ENCODE peak calls at places on chromosomes 7 and 10, in five cellular contexts. One of them, this sample, is unnamed.

GRCh38 chr10:84291389-84291788 is 37.0 kb upstream of the CCSER2 start:
- DNase-seq in naive B cell: no peak
- DNase-seq in sigmoid colon: no peak
- DNase-seq in HEK293T: peak
- DNase-seq in endothelial cell: peak
- DNase-seq in this sample: no peak

GRCh38 chr7:24905996-24906770 is 73.8 kb downstream of the OSBPL3 start:
- DNase-seq in naive B cell: no peak
- DNase-seq in sigmoid colon: no peak
- DNase-seq in HEK293T: no peak
- DNase-seq in endothelial cell: no peak
- DNase-seq in this sample: no peak

GRCh38 chr10:46091080-46091833 is 45.2 kb upstream of the MSMB start:
- DNase-seq in naive B cell: no peak
- DNase-seq in sigmoid colon: no peak
- DNase-seq in HEK293T: no peak
- DNase-seq in endothelial cell: no peak
- DNase-seq in this sample: no peak

GRCh38 chr7:142516038-142516501 is 233.2 kb upstream of the PRSS1 start:
- DNase-seq in naive B cell: peak
- DNase-seq in sigmoid colon: no peak
- DNase-seq in HEK293T: peak
- DNase-seq in endothelial cell: peak
- DNase-seq in this sample: peak

GRCh38 chr10:32577448-32577847 is 131.5 kb downstream of the CCDC7 start:
- DNase-seq in naive B cell: no peak
- DNase-seq in sigmoid colon: no peak
- DNase-seq in HEK293T: no peak
- DNase-seq in endothelial cell: no peak
- DNase-seq in this sample: no peak

GRCh38 chr7:23586159-23586558 is 11.0 kb upstream of the CCDC126 start:
- DNase-seq in naive B cell: no peak
- DNase-seq in sigmoid colon: no peak
- DNase-seq in HEK293T: no peak
- DNase-seq in endothelial cell: no peak
- DNase-seq in this sample: no peak

GRCh38 chr7:47757946-47758371 is 176.0 kb upstream of the TNS3 start:
- DNase-seq in naive B cell: no peak
- DNase-seq in sigmoid colon: no peak
- DNase-seq in HEK293T: no peak
- DNase-seq in endothelial cell: no peak
- DNase-seq in this sample: no peak

GRCh38 chr10:43282881-43283280 is 16.0 kb upstream of the RASGEF1A start:
- DNase-seq in naive B cell: no peak
- DNase-seq in sigmoid colon: no peak
- DNase-seq in HEK293T: peak
- DNase-seq in endothelial cell: peak
- DNase-seq in this sample: no peak

GRCh38 chr10:53108317-53108934 is 335.8 kb upstream of the MBL2 start:
- DNase-seq in naive B cell: no peak
- DNase-seq in sigmoid colon: no peak
- DNase-seq in HEK293T: no peak
- DNase-seq in endothelial cell: no peak
- DNase-seq in this sample: no peak

GRCh38 chr7:55423891-55424290 is 58.8 kb downstream of the LANCL2 start:
- DNase-seq in naive B cell: no peak
- DNase-seq in sigmoid colon: no peak
- DNase-seq in HEK293T: no peak
- DNase-seq in endothelial cell: no peak
- DNase-seq in this sample: no peak

GRCh38 chr10:63093227-63093626 is 39.9 kb upstream of the NRBF2 start:
- DNase-seq in naive B cell: no peak
- DNase-seq in sigmoid colon: no peak
- DNase-seq in HEK293T: no peak
- DNase-seq in endothelial cell: no peak
- DNase-seq in this sample: no peak

GRCh38 chr10:111384556-111384955 is 307.7 kb downstream of the ADRA2A start:
- DNase-seq in naive B cell: no peak
- DNase-seq in sigmoid colon: no peak
- DNase-seq in HEK293T: no peak
- DNase-seq in endothelial cell: no peak
- DNase-seq in this sample: no peak

GRCh38 chr7:359776-360361 is 69.9 kb downstream of the FOXL3 start:
- DNase-seq in naive B cell: peak
- DNase-seq in sigmoid colon: peak
- DNase-seq in HEK293T: no peak
- DNase-seq in endothelial cell: no peak
- DNase-seq in this sample: no peak

GRCh38 chr7:130943336-130943901 is 209.4 kb upstream of the KLF14 start:
- DNase-seq in naive B cell: peak
- DNase-seq in sigmoid colon: no peak
- DNase-seq in HEK293T: no peak
- DNase-seq in endothelial cell: no peak
- DNase-seq in this sample: no peak

GRCh38 chr7:106178593-106179134 is 66.6 kb upstream of the SYPL1 start:
- DNase-seq in naive B cell: no peak
- DNase-seq in sigmoid colon: no peak
- DNase-seq in HEK293T: no peak
- DNase-seq in endothelial cell: no peak
- DNase-seq in this sample: no peak

GRCh38 chr10:95457319-95457886 is 103.8 kb downstream of the SORBS1 start:
- DNase-seq in naive B cell: no peak
- DNase-seq in sigmoid colon: no peak
- DNase-seq in HEK293T: no peak
- DNase-seq in endothelial cell: no peak
- DNase-seq in this sample: no peak

GRCh38 chr7:139774376-139774775 is 3.4 kb downstream of the HIPK2 start:
- DNase-seq in naive B cell: no peak
- DNase-seq in sigmoid colon: no peak
- DNase-seq in HEK293T: no peak
- DNase-seq in endothelial cell: no peak
- DNase-seq in this sample: no peak

GRCh38 chr10:16987129-16987670 is 142.4 kb downstream of the CUBN start:
- DNase-seq in naive B cell: no peak
- DNase-seq in sigmoid colon: no peak
- DNase-seq in HEK293T: no peak
- DNase-seq in endothelial cell: no peak
- DNase-seq in this sample: no peak

GRCh38 chr7:1986366-1987083 is 246.2 kb downstream of the MAD1L1 start:
- DNase-seq in naive B cell: no peak
- DNase-seq in sigmoid colon: no peak
- DNase-seq in HEK293T: no peak
- DNase-seq in endothelial cell: no peak
- DNase-seq in this sample: no peak

GRCh38 chr7:23277359-23277989 is 21.7 kb upstream of the MALSU1 start:
- DNase-seq in naive B cell: peak
- DNase-seq in sigmoid colon: no peak
- DNase-seq in HEK293T: peak
- DNase-seq in endothelial cell: peak
- DNase-seq in this sample: peak

GRCh38 chr10:114174462-114175190 is 623 bp upstream of the CCDC186 start:
- DNase-seq in naive B cell: no peak
- DNase-seq in sigmoid colon: peak
- DNase-seq in HEK293T: no peak
- DNase-seq in endothelial cell: peak
- DNase-seq in this sample: no peak

GRCh38 chr7:41134242-41134872 is 568.5 kb downstream of the INHBA start:
- DNase-seq in naive B cell: no peak
- DNase-seq in sigmoid colon: no peak
- DNase-seq in HEK293T: no peak
- DNase-seq in endothelial cell: no peak
- DNase-seq in this sample: no peak

GRCh38 chr7:106344861-106345260 is 60.1 kb upstream of the NAMPT start:
- DNase-seq in naive B cell: no peak
- DNase-seq in sigmoid colon: no peak
- DNase-seq in HEK293T: no peak
- DNase-seq in endothelial cell: no peak
- DNase-seq in this sample: no peak

GRCh38 chr10:4588824-4589223 is 237.2 kb upstream of the AKR1E2 start:
- DNase-seq in naive B cell: no peak
- DNase-seq in sigmoid colon: no peak
- DNase-seq in HEK293T: no peak
- DNase-seq in endothelial cell: no peak
- DNase-seq in this sample: no peak

GRCh38 chr10:492896-493295 is 196.6 kb downstream of the DIP2C start:
- DNase-seq in naive B cell: no peak
- DNase-seq in sigmoid colon: peak
- DNase-seq in HEK293T: no peak
- DNase-seq in endothelial cell: no peak
- DNase-seq in this sample: no peak

This sample was measured in NCI-H1105.